ENCODE peak calls at places on chromosomes 3 and 15, in four cellular contexts. F is AG04450; X is activated CD4-positive, alpha-beta memory T cell treated with anti-CD3 and anti-CD28 coated beads for 36 hours; V is WTC11. W is an unnamed sample.

GRCh38 chr15:34701536-34701935 is 53.3 kb downstream of the GJD2 start:
- DNase-seq in V (no peak), X (no peak), F (no peak), W (peak)

GRCh38 chr15:87528873-87529272 is 727.7 kb downstream of the NTRK3 start:
- DNase-seq in F (no peak), V (no peak), X (no peak), W (no peak)

GRCh38 chr15:69578792-69579587 is 126.4 kb downstream of the RPLP1 start:
- DNase-seq in X (no peak), F (no peak), V (no peak), W (no peak)

GRCh38 chr3:37173806-37174205 is 576 bp downstream of the LRRFIP2 start:
- DNase-seq in F (no peak), X (no peak), V (no peak), W (no peak)

GRCh38 chr15:90101969-90102890 is at the start of gene IDH2:
- DNase-seq in X (peak), V (peak), F (peak), W (peak)

GRCh38 chr3:129051776-129052400 is 8.7 kb upstream of the GP9 start:
- DNase-seq in F (no peak), X (no peak), V (no peak), W (no peak)

GRCh38 chr15:34213690-34214089 is 3.8 kb upstream of the KATNBL1 start:
- DNase-seq in X (no peak), F (no peak), V (no peak), W (no peak)

GRCh38 chr3:158158969-158159368 is 49.1 kb downstream of the RSRC1 start:
- DNase-seq in F (no peak), V (no peak), X (no peak), W (no peak)

GRCh38 chr3:172161959-172162358 is 122.6 kb downstream of the FNDC3B start:
- DNase-seq in V (no peak), F (no peak), X (no peak), W (no peak)

GRCh38 chr3:52005571-52005986 is 9.9 kb upstream of the RPL29 start:
- DNase-seq in F (peak), X (no peak), V (peak), W (no peak)

GRCh38 chr3:21506061-21506460 is 244.9 kb downstream of the ZNF385D start:
- DNase-seq in V (no peak), X (no peak), F (no peak), W (no peak)

GRCh38 chr3:114157321-114157720 is 21.5 kb downstream of the DRD3 start:
- DNase-seq in X (no peak), F (no peak), V (no peak), W (no peak)

GRCh38 chr15:81301815-81302399 is 22.0 kb downstream of the STARD5 start:
- DNase-seq in X (peak), F (no peak), V (no peak), W (no peak)